ENCODE peak calls at places on chromosomes 6 and 20, in four cellular contexts. One of them, this sample, is unnamed.

GRCh38 chr20:38730167-38730988 is 6.1 kb downstream of the SLC32A1 start:
- DNase-seq in spleen: no peak
- DNase-seq in SK-N-SH: no peak
- DNase-seq in HCT116: no peak
- DNase-seq in this sample: peak

GRCh38 chr6:162442675-162443074 is 284.9 kb downstream of the PRKN start:
- DNase-seq in spleen: no peak
- DNase-seq in SK-N-SH: peak
- DNase-seq in HCT116: no peak
- DNase-seq in this sample: no peak

GRCh38 chr6:3421763-3422456 is 34.9 kb downstream of the SLC22A23 start:
- DNase-seq in spleen: no peak
- DNase-seq in SK-N-SH: no peak
- DNase-seq in HCT116: no peak
- DNase-seq in this sample: no peak

GRCh38 chr20:50049442-50050026 is 63.4 kb downstream of the UBE2V1 start:
- DNase-seq in spleen: peak
- DNase-seq in SK-N-SH: no peak
- DNase-seq in HCT116: no peak
- DNase-seq in this sample: no peak

GRCh38 chr6:165662671-165663282 is at the start of gene PDE10A:
- DNase-seq in spleen: no peak
- DNase-seq in SK-N-SH: peak
- DNase-seq in HCT116: no peak
- DNase-seq in this sample: peak

GRCh38 chr6:87875781-87876180 is 171.9 kb upstream of the SPACA1 start:
- DNase-seq in spleen: no peak
- DNase-seq in SK-N-SH: no peak
- DNase-seq in HCT116: no peak
- DNase-seq in this sample: no peak

GRCh38 chr20:63941282-63942060 is 14.7 kb downstream of the UCKL1 start:
- DNase-seq in spleen: peak
- DNase-seq in SK-N-SH: no peak
- DNase-seq in HCT116: no peak
- DNase-seq in this sample: peak

GRCh38 chr6:141467881-141468280 is 664.8 kb upstream of the GJE1 start:
- DNase-seq in spleen: no peak
- DNase-seq in SK-N-SH: no peak
- DNase-seq in HCT116: no peak
- DNase-seq in this sample: no peak

GRCh38 chr6:73873081-73873480 is 177.1 kb downstream of the CD109 start:
- DNase-seq in spleen: no peak
- DNase-seq in SK-N-SH: no peak
- DNase-seq in HCT116: no peak
- DNase-seq in this sample: no peak

GRCh38 chr6:14729186-14729871 is 516.5 kb upstream of the JARID2 start:
- DNase-seq in spleen: no peak
- DNase-seq in SK-N-SH: no peak
- DNase-seq in HCT116: no peak
- DNase-seq in this sample: no peak

GRCh38 chr6:14727494-14728395 is 518.1 kb upstream of the JARID2 start:
- DNase-seq in spleen: no peak
- DNase-seq in SK-N-SH: no peak
- DNase-seq in HCT116: no peak
- DNase-seq in this sample: no peak

GRCh38 chr6:14730654-14731053 is 515.2 kb upstream of the JARID2 start:
- DNase-seq in spleen: no peak
- DNase-seq in SK-N-SH: no peak
- DNase-seq in HCT116: no peak
- DNase-seq in this sample: no peak

GRCh38 chr6:14726816-14727493 is 518.9 kb upstream of the JARID2 start:
- DNase-seq in spleen: no peak
- DNase-seq in SK-N-SH: no peak
- DNase-seq in HCT116: no peak
- DNase-seq in this sample: no peak

DNA sequence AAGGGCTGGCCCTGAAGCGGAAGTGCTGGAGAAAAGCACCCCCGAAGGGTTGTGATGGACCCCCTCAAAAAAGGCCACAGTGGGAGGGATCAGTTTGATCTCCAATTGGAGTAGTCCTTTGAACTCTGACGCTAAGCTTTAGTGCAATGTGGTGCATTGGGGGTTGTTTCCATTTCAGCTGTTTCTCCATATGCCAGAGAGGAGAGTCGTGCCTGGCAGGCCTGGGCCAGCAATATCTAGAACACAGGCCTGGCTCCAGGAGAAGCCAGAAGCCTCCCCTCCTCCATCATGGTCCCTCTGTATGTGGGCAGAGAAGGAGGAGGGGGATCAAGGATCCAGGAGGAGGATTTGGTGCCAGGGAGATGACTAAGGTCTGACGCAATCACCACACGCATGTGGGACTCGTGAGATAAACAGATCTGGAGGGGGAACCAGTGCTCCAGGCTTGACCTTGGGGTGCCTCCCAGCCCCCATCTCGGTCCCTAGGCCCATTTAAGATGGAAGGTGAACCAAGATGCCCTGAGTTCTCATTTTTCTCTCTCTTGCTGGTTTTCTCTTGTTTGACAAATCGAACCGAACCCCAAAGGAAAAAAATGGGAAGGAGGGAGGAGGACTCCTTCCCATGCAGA is 517.4 kb upstream of the JARID2 start:
- DNase-seq in spleen: peak
- DNase-seq in SK-N-SH: no peak
- DNase-seq in HCT116: no peak
- DNase-seq in this sample: no peak
- TF ChIP-seq POLR2AphosphoS5 in spleen: no peak
- TF ChIP-seq POLR2AphosphoS5 in SK-N-SH: no peak
- TF ChIP-seq POLR2AphosphoS5 in HCT116: no peak
- TF ChIP-seq POLR2AphosphoS5 in this sample: no peak

GRCh38 chr6:26532699-26533523 is 5.3 kb upstream of the HMGN4 start:
- DNase-seq in spleen: peak
- DNase-seq in SK-N-SH: peak
- DNase-seq in HCT116: peak
- DNase-seq in this sample: no peak
- TF ChIP-seq POLR2AphosphoS5 in spleen: no peak
- TF ChIP-seq POLR2AphosphoS5 in SK-N-SH: no peak
- TF ChIP-seq POLR2AphosphoS5 in HCT116: no peak
- TF ChIP-seq POLR2AphosphoS5 in this sample: no peak

GRCh38 chr20:24458441-24458840 is 11.0 kb upstream of the SYNDIG1 start:
- DNase-seq in spleen: no peak
- DNase-seq in SK-N-SH: no peak
- DNase-seq in HCT116: no peak
- DNase-seq in this sample: no peak
- TF ChIP-seq POLR2AphosphoS5 in spleen: no peak
- TF ChIP-seq POLR2AphosphoS5 in SK-N-SH: no peak
- TF ChIP-seq POLR2AphosphoS5 in HCT116: no peak
- TF ChIP-seq POLR2AphosphoS5 in this sample: no peak

DNA sequence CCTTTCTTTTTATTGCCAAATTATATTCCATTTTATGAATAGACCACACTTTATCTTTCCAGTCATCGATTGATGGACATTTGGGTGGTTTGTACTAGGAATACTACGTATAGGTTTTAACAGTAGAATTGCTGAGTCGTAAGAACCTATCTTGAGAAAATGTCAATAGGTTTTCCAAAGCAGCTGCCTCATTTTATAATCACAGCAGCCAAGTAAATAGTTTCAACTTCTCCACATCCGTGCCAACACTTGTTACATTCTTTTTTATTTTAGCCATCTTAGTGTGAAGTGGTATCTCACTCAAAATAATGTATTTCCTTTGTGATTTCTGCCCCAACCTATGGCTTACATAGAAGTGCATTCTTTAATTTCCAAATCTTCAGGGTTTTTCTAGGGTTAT is 479.2 kb downstream of the CDH26 start:
- DNase-seq in spleen: no peak
- DNase-seq in SK-N-SH: no peak
- DNase-seq in HCT116: no peak
- DNase-seq in this sample: no peak
- TF ChIP-seq POLR2AphosphoS5 in spleen: no peak
- TF ChIP-seq POLR2AphosphoS5 in SK-N-SH: no peak
- TF ChIP-seq POLR2AphosphoS5 in HCT116: no peak
- TF ChIP-seq POLR2AphosphoS5 in this sample: no peak

GRCh38 chr20:10521836-10522235 is 86.7 kb downstream of the SLX4IP start:
- DNase-seq in spleen: no peak
- DNase-seq in SK-N-SH: no peak
- DNase-seq in HCT116: no peak
- DNase-seq in this sample: no peak
- TF ChIP-seq POLR2AphosphoS5 in spleen: no peak
- TF ChIP-seq POLR2AphosphoS5 in SK-N-SH: no peak
- TF ChIP-seq POLR2AphosphoS5 in HCT116: no peak
- TF ChIP-seq POLR2AphosphoS5 in this sample: no peak

DNA sequence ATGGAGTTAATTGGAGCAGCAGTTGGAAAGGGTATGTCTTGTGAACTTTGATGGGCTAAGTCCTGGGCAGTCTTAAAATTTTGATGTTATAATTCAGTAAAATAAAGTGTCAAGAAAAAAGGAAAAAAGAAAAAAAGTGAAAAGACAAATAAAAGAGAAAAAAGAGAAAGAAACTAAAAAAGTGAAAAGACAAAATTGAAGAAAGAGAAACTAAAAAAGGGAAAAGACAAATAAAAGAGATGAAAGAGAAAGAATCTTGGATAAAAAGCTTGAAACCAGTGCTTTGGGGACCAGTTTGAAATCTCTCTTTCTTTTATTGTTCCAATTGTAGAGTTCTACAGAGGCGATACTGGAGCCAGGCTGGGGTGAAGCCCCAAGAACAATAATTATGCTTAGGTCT is 12.0 kb upstream of the PGK2 start:
- DNase-seq in spleen: no peak
- DNase-seq in SK-N-SH: no peak
- DNase-seq in HCT116: no peak
- DNase-seq in this sample: no peak
- TF ChIP-seq POLR2AphosphoS5 in spleen: no peak
- TF ChIP-seq POLR2AphosphoS5 in SK-N-SH: no peak
- TF ChIP-seq POLR2AphosphoS5 in HCT116: no peak
- TF ChIP-seq POLR2AphosphoS5 in this sample: no peak

GRCh38 chr6:37668251-37668650 is 29.4 kb downstream of the MDGA1 start:
- DNase-seq in spleen: no peak
- DNase-seq in SK-N-SH: no peak
- DNase-seq in HCT116: no peak
- DNase-seq in this sample: no peak
- TF ChIP-seq POLR2AphosphoS5 in spleen: no peak
- TF ChIP-seq POLR2AphosphoS5 in SK-N-SH: no peak
- TF ChIP-seq POLR2AphosphoS5 in HCT116: no peak
- TF ChIP-seq POLR2AphosphoS5 in this sample: no peak

DNA sequence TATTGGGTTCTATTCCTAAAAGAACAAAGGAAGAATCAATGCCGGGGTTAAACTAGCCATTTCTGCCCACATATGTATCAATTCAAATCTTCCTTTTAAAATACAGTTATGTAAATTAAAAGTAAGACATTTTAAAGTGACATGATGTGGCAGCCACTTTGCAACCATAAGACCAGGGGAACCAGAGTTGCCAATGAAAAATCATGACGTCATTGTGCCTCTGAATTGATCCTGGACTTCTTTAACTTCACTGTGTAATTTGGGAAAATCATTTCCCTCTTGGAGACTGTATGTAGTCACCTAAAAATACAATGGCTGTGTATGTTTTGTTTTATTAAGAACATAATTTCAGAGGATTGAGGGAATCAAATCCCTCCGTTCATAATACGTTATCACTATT is 42.2 kb downstream of the SLC13A3 start:
- DNase-seq in spleen: no peak
- DNase-seq in SK-N-SH: no peak
- DNase-seq in HCT116: no peak
- DNase-seq in this sample: no peak
- TF ChIP-seq POLR2AphosphoS5 in spleen: no peak
- TF ChIP-seq POLR2AphosphoS5 in SK-N-SH: no peak
- TF ChIP-seq POLR2AphosphoS5 in HCT116: no peak
- TF ChIP-seq POLR2AphosphoS5 in this sample: no peak

GRCh38 chr6:63352587-63353281 is 33.0 kb upstream of the LGSN start:
- DNase-seq in spleen: no peak
- DNase-seq in SK-N-SH: peak
- DNase-seq in HCT116: peak
- DNase-seq in this sample: peak
- TF ChIP-seq POLR2AphosphoS5 in spleen: no peak
- TF ChIP-seq POLR2AphosphoS5 in SK-N-SH: no peak
- TF ChIP-seq POLR2AphosphoS5 in HCT116: no peak
- TF ChIP-seq POLR2AphosphoS5 in this sample: no peak

This sample was measured in GM12891.